ENCODE peak calls at places on chromosomes 5 and 9, in seven cellular contexts. One of them, this sample, is unnamed.
A peak's percentile ranks its signal among the peaks of the same experiment; 100 is the strongest.

GRCh38 chr5:27854243-27854852 is 816.0 kb upstream of the CDH9 start:
- DNase-seq in GM20000: no peak
- DNase-seq in HT-29: peak; percentile 8
- DNase-seq in astrocyte of the spinal cord: peak; percentile 26
- DNase-seq in NCI-H510A treated with DMSO at 0.1 percent for 48 hours: no peak
- DNase-seq in neural crest cell: no peak
- DNase-seq in activated CD4-positive, alpha-beta T cell treated with anti-CD3 and anti-CD28 coated beads, Interleukin-2, amount 50 U/mL, for 24 hours: no peak
- DNase-seq in this sample: no peak

GRCh38 chr5:72600401-72600981 is 93.3 kb upstream of the ZNF366 start:
- DNase-seq in GM20000: no peak
- DNase-seq in HT-29: peak; percentile 10
- DNase-seq in astrocyte of the spinal cord: peak; percentile 88
- DNase-seq in NCI-H510A treated with DMSO at 0.1 percent for 48 hours: no peak
- DNase-seq in neural crest cell: no peak
- DNase-seq in activated CD4-positive, alpha-beta T cell treated with anti-CD3 and anti-CD28 coated beads, Interleukin-2, amount 50 U/mL, for 24 hours: no peak
- DNase-seq in this sample: no peak

GRCh38 chr5:102666164-102666951 is 88.7 kb upstream of the PAM start:
- DNase-seq in GM20000: no peak
- DNase-seq in HT-29: no peak
- DNase-seq in astrocyte of the spinal cord: no peak
- DNase-seq in NCI-H510A treated with DMSO at 0.1 percent for 48 hours: peak; percentile 22
- DNase-seq in neural crest cell: peak; percentile 31
- DNase-seq in activated CD4-positive, alpha-beta T cell treated with anti-CD3 and anti-CD28 coated beads, Interleukin-2, amount 50 U/mL, for 24 hours: no peak
- DNase-seq in this sample: no peak

GRCh38 chr9:125820100-125820804 is 73.1 kb downstream of the PBX3 start:
- DNase-seq in GM20000: no peak
- DNase-seq in HT-29: no peak
- DNase-seq in astrocyte of the spinal cord: no peak
- DNase-seq in NCI-H510A treated with DMSO at 0.1 percent for 48 hours: no peak
- DNase-seq in neural crest cell: no peak
- DNase-seq in activated CD4-positive, alpha-beta T cell treated with anti-CD3 and anti-CD28 coated beads, Interleukin-2, amount 50 U/mL, for 24 hours: no peak
- DNase-seq in this sample: no peak

GRCh38 chr9:3980771-3981170 is 319.1 kb downstream of the GLIS3 start:
- DNase-seq in GM20000: no peak
- DNase-seq in HT-29: no peak
- DNase-seq in astrocyte of the spinal cord: peak; percentile 57
- DNase-seq in NCI-H510A treated with DMSO at 0.1 percent for 48 hours: peak; percentile 36
- DNase-seq in neural crest cell: peak; percentile 16
- DNase-seq in activated CD4-positive, alpha-beta T cell treated with anti-CD3 and anti-CD28 coated beads, Interleukin-2, amount 50 U/mL, for 24 hours: no peak
- DNase-seq in this sample: no peak

GRCh38 chr9:99023831-99024230 is 80.1 kb downstream of the COL15A1 start:
- DNase-seq in GM20000: no peak
- DNase-seq in HT-29: no peak
- DNase-seq in astrocyte of the spinal cord: peak; percentile 44
- DNase-seq in NCI-H510A treated with DMSO at 0.1 percent for 48 hours: peak; percentile 71
- DNase-seq in neural crest cell: no peak
- DNase-seq in activated CD4-positive, alpha-beta T cell treated with anti-CD3 and anti-CD28 coated beads, Interleukin-2, amount 50 U/mL, for 24 hours: no peak
- DNase-seq in this sample: no peak

GRCh38 chr5:9716838-9717281 is 86.7 kb upstream of the TAS2R1 start:
- DNase-seq in GM20000: no peak
- DNase-seq in HT-29: no peak
- DNase-seq in astrocyte of the spinal cord: peak; percentile 72
- DNase-seq in NCI-H510A treated with DMSO at 0.1 percent for 48 hours: no peak
- DNase-seq in neural crest cell: no peak
- DNase-seq in activated CD4-positive, alpha-beta T cell treated with anti-CD3 and anti-CD28 coated beads, Interleukin-2, amount 50 U/mL, for 24 hours: no peak
- DNase-seq in this sample: no peak

GRCh38 chr5:87954121-87954520 is 314.5 kb downstream of the TMEM161B start:
- DNase-seq in GM20000: no peak
- DNase-seq in HT-29: no peak
- DNase-seq in astrocyte of the spinal cord: no peak
- DNase-seq in NCI-H510A treated with DMSO at 0.1 percent for 48 hours: no peak
- DNase-seq in neural crest cell: no peak
- DNase-seq in activated CD4-positive, alpha-beta T cell treated with anti-CD3 and anti-CD28 coated beads, Interleukin-2, amount 50 U/mL, for 24 hours: no peak
- DNase-seq in this sample: no peak

GRCh38 chr5:102801375-102801774 is 46.3 kb downstream of the PAM start:
- DNase-seq in GM20000: no peak
- DNase-seq in HT-29: no peak
- DNase-seq in astrocyte of the spinal cord: no peak
- DNase-seq in NCI-H510A treated with DMSO at 0.1 percent for 48 hours: no peak
- DNase-seq in neural crest cell: no peak
- DNase-seq in activated CD4-positive, alpha-beta T cell treated with anti-CD3 and anti-CD28 coated beads, Interleukin-2, amount 50 U/mL, for 24 hours: no peak
- DNase-seq in this sample: no peak

GRCh38 chr5:72456391-72457060 is 50.7 kb downstream of the ZNF366 start:
- DNase-seq in GM20000: no peak
- DNase-seq in HT-29: no peak
- DNase-seq in astrocyte of the spinal cord: no peak
- DNase-seq in NCI-H510A treated with DMSO at 0.1 percent for 48 hours: no peak
- DNase-seq in neural crest cell: no peak
- DNase-seq in activated CD4-positive, alpha-beta T cell treated with anti-CD3 and anti-CD28 coated beads, Interleukin-2, amount 50 U/mL, for 24 hours: no peak
- DNase-seq in this sample: no peak

GRCh38 chr9:134221273-134222017 is 57.1 kb upstream of the RNU6ATAC start:
- DNase-seq in GM20000: no peak
- DNase-seq in HT-29: no peak
- DNase-seq in astrocyte of the spinal cord: no peak
- DNase-seq in NCI-H510A treated with DMSO at 0.1 percent for 48 hours: no peak
- DNase-seq in neural crest cell: no peak
- DNase-seq in activated CD4-positive, alpha-beta T cell treated with anti-CD3 and anti-CD28 coated beads, Interleukin-2, amount 50 U/mL, for 24 hours: no peak
- DNase-seq in this sample: no peak

GRCh38 chr5:109485030-109485429 is 75.3 kb upstream of the PJA2 start:
- DNase-seq in GM20000: no peak
- DNase-seq in HT-29: peak; percentile 39
- DNase-seq in astrocyte of the spinal cord: peak; percentile 62
- DNase-seq in NCI-H510A treated with DMSO at 0.1 percent for 48 hours: peak; percentile 70
- DNase-seq in neural crest cell: no peak
- DNase-seq in activated CD4-positive, alpha-beta T cell treated with anti-CD3 and anti-CD28 coated beads, Interleukin-2, amount 50 U/mL, for 24 hours: no peak
- DNase-seq in this sample: peak; percentile 8

GRCh38 chr9:98172604-98173003 is 19.8 kb downstream of the CORO2A start:
- DNase-seq in GM20000: no peak
- DNase-seq in HT-29: peak; percentile 39
- DNase-seq in astrocyte of the spinal cord: peak; percentile 4
- DNase-seq in NCI-H510A treated with DMSO at 0.1 percent for 48 hours: peak; percentile 94
- DNase-seq in neural crest cell: no peak
- DNase-seq in activated CD4-positive, alpha-beta T cell treated with anti-CD3 and anti-CD28 coated beads, Interleukin-2, amount 50 U/mL, for 24 hours: no peak
- DNase-seq in this sample: peak; percentile 68

GRCh38 chr9:107739601-107740082 is 250.1 kb upstream of the KLF4 start:
- DNase-seq in GM20000: no peak
- DNase-seq in HT-29: no peak
- DNase-seq in astrocyte of the spinal cord: peak; percentile 37
- DNase-seq in NCI-H510A treated with DMSO at 0.1 percent for 48 hours: no peak
- DNase-seq in neural crest cell: no peak
- DNase-seq in activated CD4-positive, alpha-beta T cell treated with anti-CD3 and anti-CD28 coated beads, Interleukin-2, amount 50 U/mL, for 24 hours: no peak
- DNase-seq in this sample: no peak

GRCh38 chr5:131538177-131538593 is 96.8 kb downstream of the RAPGEF6 start:
- DNase-seq in GM20000: no peak
- DNase-seq in HT-29: no peak
- DNase-seq in astrocyte of the spinal cord: peak; percentile 29
- DNase-seq in NCI-H510A treated with DMSO at 0.1 percent for 48 hours: no peak
- DNase-seq in neural crest cell: no peak
- DNase-seq in activated CD4-positive, alpha-beta T cell treated with anti-CD3 and anti-CD28 coated beads, Interleukin-2, amount 50 U/mL, for 24 hours: no peak
- DNase-seq in this sample: no peak

GRCh38 chr9:131633491-131634031 is 88.2 kb downstream of the PRRT1B start:
- DNase-seq in GM20000: no peak
- DNase-seq in HT-29: no peak
- DNase-seq in astrocyte of the spinal cord: no peak
- DNase-seq in NCI-H510A treated with DMSO at 0.1 percent for 48 hours: no peak
- DNase-seq in neural crest cell: no peak
- DNase-seq in activated CD4-positive, alpha-beta T cell treated with anti-CD3 and anti-CD28 coated beads, Interleukin-2, amount 50 U/mL, for 24 hours: no peak
- DNase-seq in this sample: no peak

GRCh38 chr9:26748449-26749058 is 144.0 kb downstream of the CAAP1 start:
- DNase-seq in GM20000: no peak
- DNase-seq in HT-29: no peak
- DNase-seq in astrocyte of the spinal cord: no peak
- DNase-seq in NCI-H510A treated with DMSO at 0.1 percent for 48 hours: no peak
- DNase-seq in neural crest cell: no peak
- DNase-seq in activated CD4-positive, alpha-beta T cell treated with anti-CD3 and anti-CD28 coated beads, Interleukin-2, amount 50 U/mL, for 24 hours: no peak
- DNase-seq in this sample: no peak

GRCh38 chr5:73378070-73378469 is 70.5 kb downstream of the FOXD1 start:
- DNase-seq in GM20000: no peak
- DNase-seq in HT-29: no peak
- DNase-seq in astrocyte of the spinal cord: peak; percentile 73
- DNase-seq in NCI-H510A treated with DMSO at 0.1 percent for 48 hours: peak; percentile 14
- DNase-seq in neural crest cell: no peak
- DNase-seq in activated CD4-positive, alpha-beta T cell treated with anti-CD3 and anti-CD28 coated beads, Interleukin-2, amount 50 U/mL, for 24 hours: no peak
- DNase-seq in this sample: no peak

GRCh38 chr5:56055287-56055686 is 60.5 kb upstream of the IL6ST start:
- DNase-seq in GM20000: no peak
- DNase-seq in HT-29: no peak
- DNase-seq in astrocyte of the spinal cord: no peak
- DNase-seq in NCI-H510A treated with DMSO at 0.1 percent for 48 hours: no peak
- DNase-seq in neural crest cell: no peak
- DNase-seq in activated CD4-positive, alpha-beta T cell treated with anti-CD3 and anti-CD28 coated beads, Interleukin-2, amount 50 U/mL, for 24 hours: no peak
- DNase-seq in this sample: no peak

GRCh38 chr9:76756273-76756650 is 8.0 kb upstream of the PCA3 start:
- DNase-seq in GM20000: no peak
- DNase-seq in HT-29: peak; percentile 10
- DNase-seq in astrocyte of the spinal cord: peak; percentile 19
- DNase-seq in NCI-H510A treated with DMSO at 0.1 percent for 48 hours: peak; percentile 71
- DNase-seq in neural crest cell: peak; percentile 20
- DNase-seq in activated CD4-positive, alpha-beta T cell treated with anti-CD3 and anti-CD28 coated beads, Interleukin-2, amount 50 U/mL, for 24 hours: no peak
- DNase-seq in this sample: peak; percentile 66

GRCh38 chr5:180112101-180112861 is 40.7 kb upstream of the RNF130 start:
- DNase-seq in GM20000: no peak
- DNase-seq in HT-29: no peak
- DNase-seq in astrocyte of the spinal cord: no peak
- DNase-seq in NCI-H510A treated with DMSO at 0.1 percent for 48 hours: no peak
- DNase-seq in neural crest cell: no peak
- DNase-seq in activated CD4-positive, alpha-beta T cell treated with anti-CD3 and anti-CD28 coated beads, Interleukin-2, amount 50 U/mL, for 24 hours: no peak
- DNase-seq in this sample: no peak